ENCODE peak calls at places on chromosomes 3 and 15, in eight cellular contexts. O is sigmoid colon, C is mammary epithelial cell, E is WERI-Rb-1, L is left ventricle myocardium inferior, Q is neural progenitor cell, S is A549, X is uterus. U is an unnamed sample.

GRCh38 chr15:97652700-97653167 is 307.8 kb upstream of the ARRDC4 start:
- DNase-seq in O (no peak), C (peak), E (no peak), L (peak), Q (peak), S (no peak), X (no peak), U (no peak)

GRCh38 chr15:50128266-50128665 is 9.2 kb upstream of the ATP8B4 start:
- DNase-seq in O (peak), C (no peak), E (no peak), L (peak), Q (no peak), S (no peak), X (no peak), U (no peak)

GRCh38 chr3:194487289-194488006 is 646 bp upstream of the ATP13A3 start:
- DNase-seq in O (peak), C (no peak), E (no peak), L (peak), Q (peak), S (no peak), X (peak), U (no peak)

GRCh38 chr15:98433302-98433701 is 215.0 kb upstream of the IGF1R start:
- DNase-seq in O (no peak), C (no peak), E (no peak), L (no peak), Q (no peak), S (no peak), X (no peak), U (no peak)

GRCh38 chr15:77617507-77618285 is 15.0 kb downstream of the LINGO1 start:
- DNase-seq in O (no peak), C (peak), E (peak), L (no peak), Q (no peak), S (peak), X (no peak), U (no peak)

GRCh38 chr15:64693134-64693533 is 82.3 kb downstream of the RBPMS2 start:
- DNase-seq in O (peak), C (peak), E (no peak), L (no peak), Q (no peak), S (no peak), X (peak), U (no peak)

GRCh38 chr3:115704661-115705338 is 81.5 kb downstream of the GAP43 start:
- DNase-seq in O (no peak), C (no peak), E (no peak), L (no peak), Q (no peak), S (no peak), X (no peak), U (no peak)

GRCh38 chr15:57680021-57680420 is 26.5 kb upstream of the POLR2M start:
- DNase-seq in O (no peak), C (peak), E (no peak), L (no peak), Q (no peak), S (no peak), X (no peak), U (peak)

GRCh38 chr15:62749036-62749435 is 293.5 kb upstream of the TPM1 start:
- DNase-seq in O (no peak), C (no peak), E (no peak), L (no peak), Q (no peak), S (no peak), X (no peak), U (no peak)

GRCh38 chr3:46860381-46861292 is 2.6 kb downstream of the MYL3 start:
- DNase-seq in O (peak), C (no peak), E (peak), L (peak), Q (no peak), S (no peak), X (peak), U (no peak)

GRCh38 chr3:34260991-34261365 is 462.5 kb downstream of the PDCD6IP start:
- DNase-seq in O (no peak), C (no peak), E (no peak), L (no peak), Q (no peak), S (no peak), X (no peak), U (no peak)

GRCh38 chr3:34258271-34259015 is 460.0 kb downstream of the PDCD6IP start:
- DNase-seq in O (no peak), C (no peak), E (no peak), L (no peak), Q (no peak), S (no peak), X (no peak), U (no peak)

GRCh38 chr3:34256791-34257190 is 458.4 kb downstream of the PDCD6IP start:
- DNase-seq in O (no peak), C (no peak), E (no peak), L (no peak), Q (peak), S (no peak), X (no peak), U (no peak)

GRCh38 chr3:34263014-34263714 is 464.7 kb downstream of the PDCD6IP start:
- DNase-seq in O (no peak), C (no peak), E (no peak), L (no peak), Q (no peak), S (no peak), X (no peak), U (no peak)

GRCh38 chr3:34260266-34260990 is 462.0 kb downstream of the PDCD6IP start:
- DNase-seq in O (no peak), C (peak), E (peak), L (peak), Q (peak), S (peak), X (peak), U (peak)
- TF ChIP-seq CTCF in O (peak), C (peak), E (peak), L (peak), Q (peak), S (peak), X (peak), U (peak)

GRCh38 chr15:71051539-71051938 is 63.7 kb upstream of the THSD4 start:
- DNase-seq in O (no peak), C (no peak), E (no peak), L (peak), Q (no peak), S (no peak), X (no peak), U (no peak)
- H3K27ac ChIP-seq in O (no peak), C (peak), E (no peak), L (no peak), Q (no peak), S (no peak), X (no peak), U (no peak)

DNA sequence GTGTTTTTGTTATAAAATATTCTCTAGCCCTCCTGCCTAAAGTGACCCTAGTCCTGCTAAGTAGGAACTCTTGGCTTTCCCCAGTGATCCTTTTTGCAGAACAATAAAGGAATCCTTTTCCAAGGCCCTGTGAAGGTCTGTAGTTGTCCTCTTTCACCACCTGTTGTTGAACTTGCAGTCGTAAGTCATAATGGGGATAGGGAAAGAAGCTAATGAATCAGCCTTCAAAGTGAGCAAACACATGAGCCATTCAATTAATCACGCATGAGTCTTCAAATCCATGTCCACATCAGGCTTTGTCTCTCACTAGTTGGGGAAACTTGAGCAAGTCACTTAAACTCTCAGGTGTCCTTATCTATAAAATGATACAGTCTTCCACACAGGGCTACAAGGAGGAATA is 27.6 kb downstream of the ZNF860 start:
- DNase-seq in O (no peak), C (peak), E (no peak), L (no peak), Q (no peak), S (no peak), X (no peak), U (peak)
- TF ChIP-seq CTCF in O (no peak), C (no peak), E (no peak), L (no peak), Q (no peak), S (no peak), X (no peak), U (no peak)

DNA sequence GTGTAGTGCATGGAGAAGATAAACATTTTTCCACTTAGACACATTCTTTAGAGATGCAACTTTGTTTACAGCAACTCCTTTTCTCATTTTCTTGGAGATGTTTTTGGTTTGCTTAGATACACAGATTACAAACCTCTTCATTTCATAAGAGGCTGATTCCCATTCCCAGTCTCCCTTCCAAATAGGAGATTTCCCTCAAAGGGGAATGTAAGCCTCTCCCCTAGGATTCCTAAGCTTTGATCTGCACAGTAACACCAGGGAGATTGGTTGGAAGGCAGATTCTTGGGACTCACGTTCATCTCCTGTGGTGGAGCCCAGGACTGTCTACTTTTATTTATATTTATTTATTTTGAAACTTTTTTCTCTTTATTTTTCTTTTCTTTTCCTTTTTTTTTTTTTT is 63.2 kb downstream of the MCTP2 start:
- DNase-seq in O (no peak), C (no peak), E (no peak), L (no peak), Q (no peak), S (no peak), X (no peak), U (no peak)
- H3K27ac ChIP-seq in O (no peak), C (no peak), E (no peak), L (no peak), Q (no peak), S (no peak), X (no peak), U (no peak)

GRCh38 chr3:150411106-150411460 is 3.0 kb downstream of the TSC22D2 start:
- DNase-seq in O (no peak), C (no peak), E (no peak), L (no peak), Q (no peak), S (no peak), X (no peak), U (no peak)

GRCh38 chr3:150409125-150409526 is 1.0 kb downstream of the TSC22D2 start:
- DNase-seq in O (no peak), C (no peak), E (peak), L (no peak), Q (no peak), S (no peak), X (no peak), U (no peak)

GRCh38 chr3:150410311-150411105 is 2.4 kb downstream of the TSC22D2 start:
- DNase-seq in O (peak), C (peak), E (peak), L (peak), Q (peak), S (no peak), X (peak), U (no peak)

GRCh38 chr3:150408232-150409124 is at the start of gene TSC22D2:
- DNase-seq in O (peak), C (peak), E (peak), L (peak), Q (peak), S (peak), X (peak), U (peak)

GRCh38 chr3:150409527-150410310 is 1.6 kb downstream of the TSC22D2 start:
- DNase-seq in O (peak), C (peak), E (peak), L (peak), Q (peak), S (peak), X (peak), U (peak)
- TF ChIP-seq CTCF in O (peak), C (peak), E (peak), L (peak), Q (peak), S (peak), X (peak), U (peak)

GRCh38 chr15:67100808-67101581 is 35.6 kb downstream of the SMAD3 start:
- DNase-seq in O (no peak), C (no peak), E (no peak), L (no peak), Q (no peak), S (no peak), X (no peak), U (no peak)

GRCh38 chr15:67103021-67103420 is 37.6 kb downstream of the SMAD3 start:
- DNase-seq in O (no peak), C (no peak), E (no peak), L (no peak), Q (no peak), S (no peak), X (no peak), U (no peak)

GRCh38 chr15:67103869-67104268 is 38.5 kb downstream of the SMAD3 start:
- DNase-seq in O (no peak), C (no peak), E (no peak), L (no peak), Q (no peak), S (no peak), X (no peak), U (no peak)

GRCh38 chr15:67103432-67103831 is 38.0 kb downstream of the SMAD3 start:
- DNase-seq in O (no peak), C (no peak), E (no peak), L (no peak), Q (no peak), S (no peak), X (no peak), U (no peak)

DNA sequence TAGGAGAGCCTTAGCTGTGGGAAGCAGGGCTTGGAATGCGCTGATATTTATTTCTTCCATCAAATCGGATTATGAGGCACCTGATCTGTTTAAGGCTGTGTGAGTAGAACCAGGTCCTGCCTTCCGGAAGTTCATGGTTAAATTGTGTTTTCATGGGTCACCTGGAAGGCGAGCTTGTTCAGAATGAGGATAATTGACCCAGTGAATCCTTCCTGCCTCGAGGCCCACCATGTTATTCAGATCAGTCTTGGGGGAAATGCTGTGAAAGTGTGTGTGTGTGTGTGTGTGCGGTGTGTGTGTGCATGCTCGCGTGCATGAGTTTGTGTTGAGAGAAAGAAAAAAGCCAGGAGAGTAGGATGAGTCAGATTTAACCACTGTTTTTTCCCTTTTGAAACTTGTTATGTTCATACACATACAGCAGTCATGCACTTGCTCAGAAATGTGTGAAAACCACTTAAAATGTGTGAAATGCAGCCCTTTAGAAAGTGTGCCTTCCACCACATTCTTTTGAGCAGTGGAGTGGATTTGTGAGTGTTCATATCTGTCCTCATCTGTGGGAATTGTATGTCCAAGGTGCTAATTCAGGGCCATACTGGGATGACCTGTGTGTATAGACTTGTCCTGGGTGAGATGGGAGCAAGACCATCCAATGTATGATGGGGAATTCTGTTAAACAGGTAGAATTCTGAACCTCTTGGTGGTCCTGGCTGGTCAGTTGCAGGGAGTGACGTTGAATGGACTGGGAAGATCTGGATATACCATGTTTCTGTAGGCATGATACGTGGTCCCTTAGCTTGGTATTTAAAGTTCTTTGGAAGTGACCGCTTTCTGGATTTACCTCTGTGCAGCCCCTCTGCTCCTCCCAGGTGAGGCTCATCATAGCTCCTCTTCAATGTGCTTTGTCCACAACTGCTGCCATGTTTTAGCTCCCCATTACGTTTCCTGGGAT is 36.9 kb downstream of the SMAD3 start:
- DNase-seq in O (no peak), C (peak), E (no peak), L (no peak), Q (no peak), S (no peak), X (no peak), U (no peak)
- H3K27ac ChIP-seq in O (peak), C (peak), E (no peak), L (peak), Q (no peak), S (peak), X (no peak), U (no peak)

DNA sequence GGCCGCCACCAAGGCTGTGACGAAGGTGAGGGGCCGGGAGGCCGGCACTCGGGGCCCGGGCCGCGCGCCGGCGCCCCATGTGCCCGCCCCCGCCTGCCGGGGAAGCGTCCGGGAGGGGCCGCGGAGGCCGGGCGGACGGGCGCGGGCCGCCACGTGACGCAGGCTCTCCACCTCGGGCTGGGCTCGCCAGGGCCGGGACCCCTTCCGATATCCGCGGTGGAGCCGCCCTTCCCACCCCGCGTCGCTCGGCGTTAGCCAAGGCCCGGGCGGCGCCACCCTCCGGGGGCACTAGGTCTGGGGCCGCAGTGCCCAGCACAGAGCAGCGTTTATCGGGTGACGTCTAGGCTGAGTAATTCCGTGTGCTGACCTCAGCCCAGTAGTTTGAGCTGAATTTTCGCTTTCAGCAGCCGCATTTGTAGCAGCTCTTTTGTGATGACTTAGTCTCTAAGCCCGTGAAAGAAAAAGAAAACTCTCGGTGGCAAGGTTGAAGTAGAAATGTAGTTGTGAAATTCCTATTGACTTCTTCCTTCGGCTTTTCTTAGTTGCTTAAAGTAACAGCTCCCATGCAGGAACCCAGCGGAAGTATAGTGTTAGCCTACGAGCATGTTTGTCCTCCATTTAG is 885 bp downstream of the CDV3 start:
- DNase-seq in O (peak), C (peak), E (peak), L (peak), Q (peak), S (no peak), X (peak), U (peak)
- TF ChIP-seq CTCF in O (no peak), C (peak), E (peak), L (peak), Q (peak), S (no peak), X (no peak), U (no peak)